ENCODE peak calls at places on chromosomes 12 and 14, in eight cellular contexts. P is lung, J is astrocyte of the spinal cord, L is AG10803, B is pancreas, X is IMR-90, K is transverse colon, D is AG04450. I is an unnamed sample.

GRCh38 chr12:120132863-120133385 is 16.4 kb upstream of the RAB35 start:
- DNase-seq in X (no peak), K (peak; percentile 33), J (no peak), B (peak; percentile 14), P (no peak), D (no peak), L (no peak), I (no peak)

GRCh38 chr12:124437121-124437520 is 130.3 kb downstream of the NCOR2 start:
- DNase-seq in J (no peak), P (no peak), D (no peak), B (no peak), L (no peak), K (no peak), X (no peak), I (no peak)

GRCh38 chr14:78848234-78848820 is 678.2 kb downstream of the NRXN3 start:
- DNase-seq in D (no peak), L (peak; percentile 9), K (peak; percentile 15), P (peak; percentile 34), B (peak; percentile 46), J (peak; percentile 30), X (peak; percentile 31), I (no peak)

GRCh38 chr12:62895351-62895750 is 39.6 kb downstream of the PPM1H start:
- DNase-seq in P (no peak), D (no peak), J (no peak), K (no peak), X (no peak), L (no peak), B (no peak), I (no peak)

GRCh38 chr14:75339059-75339458 is 60.4 kb downstream of the FOS start:
- DNase-seq in B (no peak), D (no peak), P (no peak), X (peak; percentile 13), K (no peak), L (peak; percentile 93), J (peak; percentile 4), I (no peak)

GRCh38 chr12:92297932-92298681 is 152.5 kb upstream of the BTG1 start:
- DNase-seq in P (no peak), J (peak; percentile 85), B (no peak), L (peak; percentile 96), D (peak; percentile 33), X (peak; percentile 80), K (no peak), I (no peak)

GRCh38 chr14:33842299-33842698 is 108.6 kb downstream of the EGLN3 start:
- DNase-seq in L (no peak), D (no peak), J (no peak), B (no peak), X (no peak), P (no peak), K (peak; percentile 33), I (no peak)

GRCh38 chr12:124543052-124543590 is 24.3 kb downstream of the NCOR2 start:
- DNase-seq in J (no peak), K (no peak), L (peak; percentile 59), P (no peak), D (no peak), B (no peak), X (no peak), I (no peak)

GRCh38 chr12:39503445-39503844 is 60.5 kb upstream of the KIF21A start:
- DNase-seq in J (peak; percentile 39), L (peak; percentile 2), D (no peak), X (no peak), P (no peak), B (no peak), K (no peak), I (no peak)

GRCh38 chr12:65156366-65156831 is 13.0 kb upstream of the LEMD3 start:
- DNase-seq in D (no peak), P (no peak), J (no peak), K (no peak), L (no peak), X (peak; percentile 5), B (no peak), I (no peak)

GRCh38 chr12:5562581-5562980 is 130.7 kb downstream of the NTF3 start:
- DNase-seq in X (no peak), D (no peak), B (no peak), J (no peak), P (no peak), K (no peak), L (no peak), I (no peak)

GRCh38 chr12:121438905-121439304 is 39.0 kb downstream of the RNF34 start:
- DNase-seq in X (no peak), B (no peak), L (no peak), D (no peak), K (no peak), J (no peak), P (no peak), I (no peak)

GRCh38 chr12:16310934-16311333 is 33.4 kb upstream of the SLC15A5 start:
- DNase-seq in K (no peak), P (no peak), J (no peak), L (no peak), X (no peak), B (no peak), D (no peak), I (no peak)

GRCh38 chr12:20420557-20420956 is 52.2 kb downstream of the PDE3A start:
- DNase-seq in J (no peak), B (no peak), D (no peak), K (peak; percentile 61), P (no peak), L (no peak), X (no peak), I (no peak)

GRCh38 chr14:96603350-96604255 is 101.4 kb downstream of the PAPOLA start:
- DNase-seq in B (peak; percentile 28), X (no peak), J (no peak), P (no peak), D (no peak), L (no peak), K (no peak), I (no peak)

GRCh38 chr14:97994020-97994531 is 1196.9 kb downstream of the VRK1 start:
- DNase-seq in D (no peak), L (no peak), J (no peak), P (no peak), X (no peak), B (no peak), K (no peak), I (no peak)

GRCh38 chr14:32007755-32008374 is 69.2 kb upstream of the ARHGAP5 start:
- DNase-seq in X (no peak), D (no peak), K (no peak), B (no peak), L (no peak), P (no peak), J (no peak), I (no peak)

GRCh38 chr14:96748371-96748770 is 48.8 kb upstream of the VRK1 start:
- DNase-seq in J (no peak), X (no peak), P (no peak), D (no peak), L (no peak), K (peak; percentile 32), B (no peak), I (no peak)

GRCh38 chr14:54813081-54813480 is 89.5 kb downstream of the GCH1 start:
- DNase-seq in J (no peak), P (no peak), D (no peak), X (no peak), L (no peak), B (no peak), K (no peak), I (no peak)

GRCh38 chr14:90624228-90624627 is 192.0 kb downstream of the TTC7B start:
- DNase-seq in B (no peak), D (no peak), L (peak; percentile 22), J (peak; percentile 28), P (peak; percentile 61), X (peak; percentile 62), K (no peak), I (no peak)

GRCh38 chr14:61438860-61439765 is 117.7 kb downstream of the PRKCH start:
- DNase-seq in X (peak; percentile 57), L (peak; percentile 59), P (peak; percentile 75), J (peak; percentile 80), K (peak; percentile 36), D (no peak), B (no peak), I (no peak)
- H3K4me3 ChIP-seq in X (no peak overlapping the region), L (no peak overlapping the region), P (no peak overlapping the region), J (no peak overlapping the region), K (no peak overlapping the region), D (no peak overlapping the region), B (no peak overlapping the region), I (peak overlapping the region; percentile 29)

GRCh38 chr12:27014859-27015729 is 910 bp upstream of the TM7SF3 start:
- DNase-seq in J (no peak), K (no peak), B (no peak), P (no peak), D (no peak), L (no peak), X (no peak), I (no peak)

GRCh38 chr12:27014085-27014858 is at the start of gene TM7SF3:
- DNase-seq in P (peak; percentile 94), B (peak; percentile 98), L (peak; percentile 79), X (peak; percentile 83), J (peak; percentile 87), K (peak; percentile 97), D (peak; percentile 48), I (peak; percentile 68)

GRCh38 chr12:27012239-27012981 is 1.8 kb downstream of the TM7SF3 start:
- DNase-seq in B (peak; percentile 70), J (no peak), X (no peak), L (no peak), K (no peak), D (no peak), P (no peak), I (no peak)

GRCh38 chr12:27012982-27013255 is 1.3 kb downstream of the TM7SF3 start:
- DNase-seq in K (no peak), X (no peak), B (no peak), L (no peak), J (no peak), D (no peak), P (no peak), I (no peak)

GRCh38 chr12:27013606-27014084 is 539 bp downstream of the TM7SF3 start:
- DNase-seq in D (no peak), K (peak; percentile 10), X (peak; percentile 47), B (no peak), P (no peak), L (peak; percentile 34), J (peak; percentile 54), I (no peak)
- TF ChIP-seq CTCF in D (no peak), K (no peak), X (no peak), B (no peak), P (no peak), L (no peak), J (no peak), I (no peak)

GRCh38 chr12:57592551-57593165 is 1.7 kb downstream of the PIP4K2C start:
- DNase-seq in D (no peak), J (no peak), B (no peak), L (peak; percentile 14), K (no peak), P (no peak), X (peak; percentile 30), I (no peak)
- H3K4me3 ChIP-seq in D (no peak overlapping the region), J (no peak overlapping the region), B (no peak overlapping the region), L (no peak overlapping the region), K (no peak overlapping the region), P (no peak overlapping the region), X (no peak overlapping the region), I (no peak overlapping the region)

DNA sequence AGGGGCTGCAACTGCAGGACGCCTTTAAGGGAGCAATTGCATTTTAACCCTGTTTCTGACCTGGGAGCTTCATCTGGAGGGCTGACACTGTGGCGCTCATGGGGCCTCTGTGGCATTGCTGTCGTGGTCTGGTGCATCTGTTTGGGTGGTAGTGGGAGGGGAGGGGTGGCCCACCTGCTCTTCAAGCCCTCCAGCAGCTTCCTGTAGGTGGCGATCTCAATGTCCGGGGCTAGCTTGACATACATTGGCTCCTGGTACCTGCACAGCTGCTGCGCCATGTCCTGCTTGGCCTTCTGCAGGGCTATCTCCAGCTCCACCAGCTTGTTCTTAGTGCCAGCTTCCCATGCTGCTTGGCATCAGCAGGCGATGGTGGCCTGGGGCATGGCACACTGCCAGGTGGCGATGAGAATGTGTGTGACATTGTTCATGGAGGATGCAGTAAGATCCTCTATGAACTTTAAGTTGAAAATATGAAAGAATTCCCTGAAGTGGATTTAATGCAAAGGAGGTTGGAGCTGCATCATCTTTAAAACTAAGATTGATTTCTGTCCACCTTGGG is 7.7 kb upstream of the KRT82 start:
- DNase-seq in J (no peak), P (no peak), D (no peak), K (no peak), L (no peak), X (no peak), B (no peak), I (no peak)
- TF ChIP-seq CTCF in J (no peak), P (no peak), D (no peak), K (no peak), L (no peak), X (no peak), B (no peak), I (no peak)